ENCODE peak calls at places on chromosomes 1 and 21, in seven cellular contexts. G is NCI-H446, C is AG20443, V is nephron progenitor cell, Q is kidney, S is HuH-7.5, R is Right ventricle myocardium superior. H is an unnamed sample.

GRCh38 chr1:170114916-170115315 is 30.8 kb upstream of the NTMT2 start:
- DNase-seq in G (no peak), C (peak), V (peak), Q (no peak), S (no peak), R (no peak), H (no peak)

GRCh38 chr21:45861156-45861870 is 120.3 kb upstream of the COL6A1 start:
- DNase-seq in G (no peak), C (no peak), V (no peak), Q (no peak), S (no peak), R (no peak), H (no peak)

GRCh38 chr1:243742814-243743213 is 107.2 kb downstream of the AKT3 start:
- DNase-seq in G (no peak), C (peak), V (no peak), Q (no peak), S (no peak), R (no peak), H (no peak)

GRCh38 chr21:45889961-45890360 is 91.6 kb upstream of the COL6A1 start:
- DNase-seq in G (no peak), C (peak), V (no peak), Q (peak), S (no peak), R (peak), H (no peak)

GRCh38 chr1:43975249-43975961 is 645 bp downstream of the ATP6V0B start:
- DNase-seq in G (no peak), C (peak), V (peak), Q (peak), S (no peak), R (peak), H (no peak)

GRCh38 chr21:45256021-45256911 is 31.4 kb downstream of the POFUT2 start:
- DNase-seq in G (no peak), C (peak), V (no peak), Q (peak), S (no peak), R (peak), H (no peak)

GRCh38 chr1:108591471-108591870 is 31.6 kb downstream of the EEIG2 start:
- DNase-seq in G (no peak), C (no peak), V (no peak), Q (no peak), S (no peak), R (no peak), H (no peak)

GRCh38 chr1:61301824-61302652 is 219.7 kb downstream of the NFIA start:
- DNase-seq in G (no peak), C (peak), V (no peak), Q (no peak), S (no peak), R (peak), H (no peak)

GRCh38 chr1:11990303-11991032 is 10.2 kb downstream of the MFN2 start:
- DNase-seq in G (no peak), C (no peak), V (no peak), Q (no peak), S (no peak), R (peak), H (no peak)

GRCh38 chr1:145999321-146000024 is 3.1 kb upstream of the TXNIP start:
- DNase-seq in G (peak), C (no peak), V (no peak), Q (no peak), S (no peak), R (peak), H (no peak)

GRCh38 chr1:22712502-22713271 is 2.0 kb downstream of the EPHB2 start:
- DNase-seq in G (no peak), C (no peak), V (no peak), Q (no peak), S (no peak), R (no peak), H (no peak)

GRCh38 chr1:43510621-43511020 is 20.1 kb upstream of the PTPRF start:
- DNase-seq in G (no peak), C (no peak), V (no peak), Q (no peak), S (no peak), R (no peak), H (no peak)

GRCh38 chr1:152448095-152448494 is 34.0 kb upstream of the CRNN start:
- DNase-seq in G (no peak), C (no peak), V (no peak), Q (no peak), S (no peak), R (no peak), H (no peak)

GRCh38 chr1:214289574-214290272 is 8.8 kb downstream of the SMYD2 start:
- DNase-seq in G (no peak), C (no peak), V (no peak), Q (no peak), S (no peak), R (no peak), H (no peak)

GRCh38 chr1:183911285-183911684 is 106.4 kb downstream of the RGL1 start:
- DNase-seq in G (no peak), C (no peak), V (no peak), Q (no peak), S (no peak), R (no peak), H (no peak)

GRCh38 chr1:31706384-31707058 is 2.7 kb upstream of the COL16A1 start:
- DNase-seq in G (peak), C (no peak), V (no peak), Q (no peak), S (no peak), R (no peak), H (no peak)

GRCh38 chr1:61642475-61643232 is 82.3 kb downstream of the TM2D1 start:
- DNase-seq in G (no peak), C (no peak), V (no peak), Q (no peak), S (no peak), R (no peak), H (no peak)

GRCh38 chr21:41761211-41762181 is 5.4 kb downstream of the RIPK4 start:
- DNase-seq in G (no peak), C (peak), V (no peak), Q (peak), S (no peak), R (peak), H (no peak)

GRCh38 chr1:50861742-50862141 is 98.3 kb downstream of the FAF1 start:
- DNase-seq in G (no peak), C (no peak), V (no peak), Q (no peak), S (no peak), R (no peak), H (no peak)

GRCh38 chr1:200866521-200866920 is 6.3 kb upstream of the GPR25 start:
- DNase-seq in G (no peak), C (no peak), V (no peak), Q (no peak), S (no peak), R (no peak), H (no peak)

GRCh38 chr21:43196789-43197188 is 28.0 kb downstream of the CRYAA start:
- DNase-seq in G (no peak), C (no peak), V (no peak), Q (peak), S (no peak), R (peak), H (no peak)

GRCh38 chr1:211323156-211324063 is 3.2 kb upstream of the TRAF5 start:
- DNase-seq in G (peak), C (peak), V (peak), Q (no peak), S (peak), R (no peak), H (peak)

GRCh38 chr1:59043796-59044195 is 253.1 kb upstream of the FGGY start:
- DNase-seq in G (no peak), C (peak), V (no peak), Q (no peak), S (no peak), R (peak), H (no peak)